ENCODE peak calls at places on chromosomes 12 and 14, in seven cellular contexts. T, U, W, A, M, S and D are unnamed samples.

GRCh38 chr14:46840971-46841729 is 189.6 kb upstream of the RPL10L start:
- ATAC-seq in M (no peak), A (no peak), T (no peak), U (no peak), W (no peak), S (no peak), D (no peak)

GRCh38 chr12:109466821-109467220 is 10.3 kb downstream of the KCTD10 start:
- ATAC-seq in U (no peak), W (no peak), S (no peak), M (no peak), T (no peak), A (no peak), D (no peak)

GRCh38 chr14:95294834-95295599 is 24.7 kb downstream of the CLMN start:
- ATAC-seq in M (no peak), U (peak), W (no peak), S (no peak), A (peak), T (peak), D (no peak)

GRCh38 chr14:37171678-37172023 is 755 bp downstream of the SLC25A21 start:
- ATAC-seq in A (peak), W (peak), T (peak), M (no peak), U (peak), S (no peak), D (peak)

GRCh38 chr12:3214508-3215365 is 137.6 kb downstream of the TSPAN9 start:
- ATAC-seq in S (no peak), M (no peak), U (no peak), W (peak), A (no peak), T (no peak), D (no peak)

GRCh38 chr14:61889914-61890351 is 127.7 kb downstream of the SNAPC1 start:
- ATAC-seq in U (no peak), M (no peak), T (peak), S (peak), A (no peak), W (no peak), D (no peak)

GRCh38 chr12:114213055-114213561 is 192.8 kb downstream of the TBX5 start:
- ATAC-seq in S (no peak), U (no peak), A (peak), W (peak), T (peak), M (no peak), D (no peak)

GRCh38 chr12:15227004-15227679 is 5.9 kb upstream of the RERG start:
- ATAC-seq in S (peak), M (no peak), W (no peak), T (peak), U (no peak), A (peak), D (no peak)

GRCh38 chr14:89319687-89320086 is 97.3 kb downstream of the FOXN3 start:
- ATAC-seq in U (no peak), S (no peak), M (no peak), T (no peak), W (no peak), A (no peak), D (no peak)

GRCh38 chr12:29750131-29750927 is 33.4 kb downstream of the TMTC1 start:
- ATAC-seq in S (peak), M (no peak), W (no peak), A (no peak), U (no peak), T (no peak), D (no peak)

GRCh38 chr14:89371600-89371999 is 45.4 kb downstream of the FOXN3 start:
- ATAC-seq in M (no peak), T (no peak), U (no peak), A (no peak), W (no peak), S (peak), D (no peak)

GRCh38 chr12:2925322-2925995 is 33.7 kb upstream of the TEAD4 start:
- ATAC-seq in M (no peak), U (no peak), W (no peak), S (no peak), T (no peak), A (no peak), D (no peak)

GRCh38 chr14:103273847-103274615 is 60.0 kb upstream of the EIF5 start:
- ATAC-seq in M (no peak), U (no peak), S (no peak), A (no peak), W (no peak), T (no peak), D (no peak)

GRCh38 chr12:69108024-69108423 is 131.3 kb upstream of the CPSF6 start:
- ATAC-seq in U (no peak), A (no peak), T (no peak), S (no peak), W (no peak), M (peak), D (no peak)

GRCh38 chr14:67973415-67973814 is 153.8 kb downstream of the RAD51B start:
- ATAC-seq in A (no peak), M (no peak), W (no peak), T (no peak), U (no peak), S (no peak), D (no peak)

GRCh38 chr14:74917200-74917543 is 5.9 kb downstream of the RPS6KL1 start:
- ATAC-seq in W (no peak), A (no peak), U (no peak), T (no peak), S (no peak), M (no peak), D (no peak)

GRCh38 chr12:1501695-1502440 is 92.5 kb downstream of the FBXL14 start:
- ATAC-seq in W (no peak), S (no peak), A (no peak), U (no peak), T (no peak), M (no peak), D (no peak)

GRCh38 chr14:91290986-91291385 is 46.5 kb upstream of the GPR68 start:
- ATAC-seq in M (no peak), A (no peak), U (no peak), T (no peak), S (no peak), W (no peak), D (no peak)

GRCh38 chr12:53289891-53290290 is 5.5 kb upstream of the PFDN5 start:
- ATAC-seq in M (no peak), T (no peak), A (no peak), U (no peak), W (no peak), S (no peak), D (no peak)

GRCh38 chr12:98469108-98469507 is 46.3 kb upstream of the TMPO start:
- ATAC-seq in W (no peak), U (no peak), A (no peak), T (no peak), M (no peak), S (peak), D (no peak)

GRCh38 chr12:103561174-103561573 is 25.9 kb upstream of the STAB2 start:
- ATAC-seq in T (no peak), S (no peak), A (no peak), W (no peak), M (no peak), U (no peak), D (no peak)

GRCh38 chr14:31096255-31096654 is 70.1 kb upstream of the STRN3 start:
- ATAC-seq in A (no peak), U (no peak), S (no peak), T (no peak), M (no peak), W (peak), D (no peak)

GRCh38 chr14:31097081-31097480 is 70.9 kb upstream of the STRN3 start:
- ATAC-seq in A (no peak), S (no peak), U (no peak), W (no peak), T (no peak), M (no peak), D (no peak)

GRCh38 chr14:31092160-31092708 is 66.1 kb upstream of the STRN3 start:
- ATAC-seq in U (no peak), A (no peak), T (no peak), W (no peak), M (no peak), S (no peak), D (no peak)

GRCh38 chr14:31090872-31091764 is 64.9 kb upstream of the STRN3 start:
- ATAC-seq in U (peak), T (peak), W (peak), S (no peak), A (no peak), M (peak), D (peak)
- TF ChIP-seq POLR2AphosphoS5 in U (no peak), T (no peak), W (no peak), S (no peak), A (no peak), M (peak), D (peak)

GRCh38 chr12:93407283-93407962 is 29.7 kb downstream of the NUDT4 start:
- ATAC-seq in T (peak), A (no peak), M (no peak), W (peak), S (no peak), U (no peak), D (no peak)

GRCh38 chr12:93403988-93404803 is 26.5 kb downstream of the NUDT4 start:
- ATAC-seq in A (no peak), W (peak), M (no peak), S (peak), U (no peak), T (peak), D (peak)

GRCh38 chr12:93402333-93403311 is 24.9 kb downstream of the NUDT4 start:
- ATAC-seq in U (no peak), S (no peak), M (no peak), A (no peak), T (no peak), W (peak), D (no peak)

GRCh38 chr12:93407963-93408283 is 30.2 kb downstream of the NUDT4 start:
- ATAC-seq in M (no peak), U (no peak), W (no peak), A (no peak), T (no peak), S (no peak), D (no peak)

GRCh38 chr12:93404961-93405849 is 27.5 kb downstream of the NUDT4 start:
- ATAC-seq in A (no peak), W (peak), M (no peak), T (peak), U (no peak), S (peak), D (no peak)
- H3K27ac ChIP-seq in A (no peak), W (peak), M (no peak), T (peak), U (no peak), S (no peak), D (no peak)

DNA sequence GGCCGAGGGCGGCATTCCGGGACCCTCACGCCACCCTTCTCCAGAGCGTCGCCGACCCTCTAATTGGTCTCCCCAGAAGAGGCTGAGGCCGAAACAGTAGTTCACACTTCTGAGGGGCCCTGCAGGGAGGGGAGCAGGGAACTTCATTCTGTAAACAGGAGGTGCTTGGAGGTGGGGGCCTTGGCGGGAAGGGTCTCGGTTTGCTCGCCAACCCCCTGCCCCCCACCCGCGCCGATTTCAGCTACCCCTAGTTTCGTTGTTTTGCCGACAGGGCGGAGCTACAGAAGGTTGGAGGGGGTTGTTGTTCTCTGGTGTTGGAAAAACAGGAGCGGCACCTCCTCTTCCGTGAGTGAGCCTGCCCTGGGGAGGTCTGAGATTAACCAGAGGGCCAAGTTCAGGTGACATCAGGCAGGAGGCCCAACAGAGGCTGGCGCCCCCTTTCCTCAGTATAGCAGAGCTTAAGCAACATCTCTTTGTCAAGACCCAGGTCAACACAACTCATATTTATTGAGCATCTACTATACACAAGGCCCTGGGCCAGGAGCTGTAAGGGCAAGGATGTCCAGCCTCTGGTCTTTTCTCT is 682 bp downstream of the ERBB3 start:
- ATAC-seq in U (no peak), S (no peak), W (peak), T (peak), A (peak), M (peak), D (no peak)
- H3K4me3 ChIP-seq in U (peak), S (no peak), W (peak), T (peak), A (peak), M (peak), D (peak)

GRCh38 chr14:79090781-79091180 is 920.6 kb downstream of the NRXN3 start:
- ATAC-seq in A (no peak), T (no peak), M (no peak), S (no peak), U (no peak), W (no peak), D (no peak)

GRCh38 chr14:79082883-79083282 is 912.7 kb downstream of the NRXN3 start:
- ATAC-seq in T (no peak), A (no peak), M (no peak), W (no peak), U (no peak), S (no peak), D (no peak)

GRCh38 chr14:79080040-79080439 is 909.9 kb downstream of the NRXN3 start:
- ATAC-seq in U (no peak), T (no peak), M (no peak), W (no peak), S (no peak), A (no peak), D (no peak)

DNA sequence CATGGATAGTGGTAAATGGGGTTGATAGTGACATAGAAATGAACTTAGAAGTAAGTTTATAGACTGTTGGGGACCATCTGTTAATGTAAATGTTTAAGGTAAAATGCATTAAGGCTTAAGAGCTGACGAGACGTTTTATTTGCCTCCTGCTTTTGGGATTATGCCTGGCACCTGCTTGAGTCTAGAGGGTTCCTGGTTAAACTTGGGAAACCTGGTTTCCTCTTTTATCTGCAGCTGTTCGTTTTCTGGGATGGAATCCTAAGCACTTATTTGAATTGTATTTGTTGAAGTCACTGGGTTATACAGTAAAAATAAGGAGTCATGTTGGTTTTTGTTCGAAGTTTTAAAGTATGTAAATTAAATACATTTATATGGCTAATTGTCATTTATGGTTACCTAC is 914.7 kb downstream of the NRXN3 start:
- ATAC-seq in A (no peak), W (no peak), M (no peak), T (no peak), S (no peak), U (no peak), D (no peak)
- TF ChIP-seq POLR2AphosphoS5 in A (no peak), W (no peak), M (no peak), T (no peak), S (no peak), U (no peak), D (no peak)

DNA sequence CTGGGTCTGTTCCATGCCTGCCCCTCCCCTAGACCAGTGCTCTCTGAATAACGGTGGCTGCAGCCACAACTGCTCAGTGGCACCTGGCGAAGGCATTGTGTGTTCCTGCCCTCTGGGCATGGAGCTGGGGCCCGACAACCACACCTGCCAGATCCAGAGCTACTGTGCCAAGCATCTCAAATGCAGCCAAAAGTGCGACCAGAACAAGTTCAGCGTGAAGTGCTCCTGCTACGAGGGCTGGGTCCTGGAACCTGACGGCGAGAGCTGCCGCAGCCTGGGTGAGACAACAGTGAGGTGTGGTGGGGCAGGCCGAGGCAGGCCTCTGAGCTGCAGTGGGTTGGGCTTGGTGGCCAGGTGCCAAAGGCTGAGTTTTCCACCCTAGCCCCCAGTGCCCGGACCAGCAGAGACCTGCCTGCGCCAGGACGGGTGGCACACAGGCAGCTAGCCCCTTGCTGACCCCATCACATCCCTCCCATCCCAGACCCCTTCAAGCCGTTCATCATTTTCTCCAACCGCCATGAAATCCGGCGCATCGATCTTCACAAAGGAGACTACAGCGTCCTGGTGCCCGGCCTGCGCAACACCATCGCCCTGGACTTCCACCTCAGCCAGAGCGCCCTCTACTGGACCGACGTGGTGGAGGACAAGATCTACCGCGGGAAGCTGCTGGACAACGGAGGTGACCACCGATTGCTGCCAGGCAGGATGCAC is 28.2 kb upstream of the LRP1-AS start:
- ATAC-seq in U (peak), W (peak), S (peak), A (peak), T (peak), M (peak), D (peak)
- H3K27ac ChIP-seq in U (no peak), W (no peak), S (no peak), A (peak), T (no peak), M (no peak), D (peak)